ENCODE peak calls at places on chromosomes 5 and 9, in six cellular contexts. P, N, C, Z, Y and L are unnamed samples.

GRCh38 chr5:56740868-56741267 is 74.5 kb upstream of the MAP3K1 start:
- DNase-seq in P (no peak), Z (no peak), Y (no peak), C (no peak), N (no peak), L (no peak)

GRCh38 chr9:78620764-78621163 is 323.8 kb downstream of the PSAT1 start:
- DNase-seq in Z (peak), Y (peak), N (no peak), P (no peak), C (peak), L (no peak)

GRCh38 chr5:93431255-93431654 is 149.8 kb downstream of the NR2F1-AS1 start:
- DNase-seq in N (no peak), P (no peak), C (no peak), Z (no peak), Y (no peak), L (no peak)

GRCh38 chr5:124342586-124342985 is 403.9 kb downstream of the ZNF608 start:
- DNase-seq in Y (no peak), Z (no peak), P (no peak), C (no peak), N (no peak), L (peak)

GRCh38 chr9:132024589-132024988 is 55.1 kb downstream of the MED27 start:
- DNase-seq in N (no peak), P (no peak), C (no peak), Y (no peak), Z (no peak), L (no peak)

GRCh38 chr9:132880311-132880661 is 1.6 kb downstream of the SPACA9 start:
- DNase-seq in P (no peak), Z (no peak), Y (no peak), C (no peak), N (no peak), L (peak)

GRCh38 chr9:118570076-118570475 is 799.2 kb downstream of the BRINP1 start:
- DNase-seq in N (no peak), C (no peak), P (no peak), Y (no peak), Z (no peak), L (no peak)

GRCh38 chr9:134637241-134637640 is 4.4 kb upstream of the COL5A1 start:
- DNase-seq in P (no peak), C (no peak), Y (no peak), Z (peak), N (no peak), L (no peak)

GRCh38 chr9:87622936-87623335 is 103.0 kb upstream of the CTSL start:
- DNase-seq in Z (no peak), P (no peak), Y (no peak), C (no peak), N (no peak), L (no peak)

GRCh38 chr5:79750611-79751510 is 61.2 kb downstream of the CMYA5 start:
- DNase-seq in P (no peak), C (no peak), Y (no peak), Z (no peak), N (no peak), L (no peak)

GRCh38 chr9:3863114-3863528 is 337.3 kb upstream of the RFX3 start:
- DNase-seq in Z (peak), N (no peak), C (peak), Y (no peak), P (no peak), L (no peak)

GRCh38 chr5:57229315-57229714 is 55.5 kb downstream of the GPBP1 start:
- DNase-seq in N (no peak), Z (no peak), P (no peak), Y (no peak), C (no peak), L (no peak)

GRCh38 chr5:138241688-138242547 is 28.8 kb upstream of the CDC23 start:
- DNase-seq in C (no peak), P (no peak), Z (no peak), Y (no peak), N (no peak), L (peak)

GRCh38 chr9:4962085-4962484 is 23.0 kb upstream of the JAK2 start:
- DNase-seq in Z (no peak), C (no peak), P (no peak), Y (no peak), N (no peak), L (no peak)

GRCh38 chr5:168753691-168754254 is 174.6 kb upstream of the PANK3 start:
- DNase-seq in N (no peak), Z (no peak), C (no peak), P (no peak), Y (no peak), L (no peak)

GRCh38 chr9:113151696-113152630 is 1.2 kb downstream of the SLC31A2 start:
- DNase-seq in C (peak), Z (no peak), Y (no peak), P (no peak), N (no peak), L (peak)

GRCh38 chr5:33523208-33523771 is 82.5 kb downstream of the TARS1 start:
- DNase-seq in Y (no peak), N (no peak), P (no peak), C (peak), Z (no peak), L (no peak)

GRCh38 chr9:91150273-91151013 is 211.3 kb downstream of the AUH start:
- DNase-seq in N (no peak), Z (no peak), Y (no peak), P (no peak), C (no peak), L (no peak)

GRCh38 chr5:99814311-99815063 is 720.7 kb upstream of the FAM174A start:
- DNase-seq in N (no peak), P (no peak), Y (no peak), Z (no peak), C (no peak), L (no peak)

GRCh38 chr9:21994526-21994995 is at the start of gene CDKN2B-AS1:
- DNase-seq in Y (no peak), P (peak), N (no peak), C (peak), Z (no peak), L (no peak)

GRCh38 chr9:122262073-122262472 is 2.6 kb downstream of the RBM18 start:
- DNase-seq in P (no peak), Z (no peak), C (no peak), N (no peak), Y (no peak), L (no peak)